ENCODE peak calls at places on chromosomes 13 and 19, in ten cellular contexts. P, S, F, G, T, J, O, A, K and M are unnamed samples.

GRCh38 chr19:38389957-38390924 is 1.7 kb downstream of the SPRED3 start:
- DNase-seq in A (no peak), P (no peak), J (no peak), T (no peak), O (no peak), S (no peak), G (no peak), F (no peak), K (no peak), M (no peak)

GRCh38 chr19:6712231-6712630 is 8.2 kb downstream of the C3 start:
- DNase-seq in K (no peak), O (no peak), J (no peak), S (no peak), P (no peak), G (no peak), A (no peak), F (no peak), T (no peak), M (no peak)

GRCh38 chr13:20990910-20991525 is 70.4 kb downstream of the LATS2 start:
- DNase-seq in O (no peak), G (no peak), S (no peak), A (no peak), F (no peak), J (no peak), K (no peak), P (no peak), T (no peak), M (no peak)

GRCh38 chr19:32800191-32800590 is 69.4 kb downstream of the SLC7A9 start:
- DNase-seq in G (no peak), P (no peak), A (no peak), F (no peak), S (no peak), T (no peak), J (no peak), K (no peak), O (no peak), M (no peak)

GRCh38 chr13:113532156-113532806 is 41.8 kb upstream of the DCUN1D2 start:
- DNase-seq in G (no peak), S (no peak), J (peak; percentile 27), A (no peak), F (peak; percentile 31), O (peak; percentile 57), T (peak; percentile 36), K (peak; percentile 94), P (peak; percentile 56), M (peak; percentile 37)

GRCh38 chr13:38781539-38781938 is 94.7 kb downstream of the FREM2 start:
- DNase-seq in A (no peak), S (no peak), J (no peak), K (no peak), O (no peak), T (no peak), F (no peak), P (no peak), G (no peak), M (no peak)

GRCh38 chr19:52307275-52307674 is 10.3 kb downstream of the ZNF480 start:
- DNase-seq in T (peak; percentile 38), A (no peak), J (no peak), P (no peak), K (no peak), O (peak; percentile 36), S (no peak), F (peak; percentile 19), G (peak; percentile 45), M (no peak)

GRCh38 chr19:16073988-16074387 is 2.3 kb upstream of the TPM4 start:
- DNase-seq in P (peak; percentile 85), A (no peak), O (no peak), F (no peak), K (no peak), S (no peak), T (no peak), G (no peak), J (no peak), M (no peak)

GRCh38 chr19:35557539-35558399 is 5.7 kb downstream of the ATP4A start:
- DNase-seq in S (peak; percentile 35), K (peak; percentile 94), P (no peak), G (peak; percentile 94), T (peak; percentile 37), A (peak; percentile 37), J (no peak), F (peak; percentile 33), O (peak; percentile 50), M (peak; percentile 96)

GRCh38 chr19:43618921-43619261 is 538 bp downstream of the ZNF428 start:
- DNase-seq in A (peak; percentile 86), G (peak; percentile 67), O (no peak), T (no peak), F (peak; percentile 8), S (peak; percentile 41), J (no peak), K (no peak), P (no peak), M (no peak)

GRCh38 chr13:109778102-109778542 is 8.3 kb downstream of the IRS2 start:
- DNase-seq in J (peak; percentile 49), G (no peak), K (no peak), T (peak; percentile 73), O (peak; percentile 66), F (peak; percentile 39), A (peak; percentile 99), P (no peak), S (no peak), M (no peak)

GRCh38 chr19:55641376-55642152 is 762 bp downstream of the ZNF580 start:
- DNase-seq in J (no peak), O (peak; percentile 50), K (no peak), F (peak; percentile 18), S (no peak), G (peak; percentile 30), P (peak; percentile 75), T (peak; percentile 41), A (no peak), M (no peak)

GRCh38 chr13:81795710-81796109 is 1454.8 kb upstream of the SPRY2 start:
- DNase-seq in T (no peak), O (no peak), G (no peak), A (no peak), S (no peak), F (no peak), J (no peak), P (no peak), K (no peak), M (no peak)